ENCODE peak calls at places on chromosomes 7 and 10, in nine cellular contexts. D, N, J, Q, M, K, Y, T and F are unnamed samples.

GRCh38 chr10:131670341-131670740 is 230.5 kb upstream of the PPP2R2D start:
- DNase-seq in N (no peak), Y (no peak), M (no peak), K (no peak), D (no peak), Q (no peak), T (no peak), J (no peak), F (no peak)

GRCh38 chr7:116524609-116525297 is at the start of gene CAV1:
- DNase-seq in T (no peak), Y (peak; percentile 93), M (peak; percentile 58), N (peak; percentile 93), K (peak; percentile 93), Q (peak; percentile 59), J (peak; percentile 90), D (peak; percentile 66), F (peak; percentile 77)

GRCh38 chr7:20798081-20798693 is 11.5 kb upstream of the SP8 start:
- DNase-seq in T (no peak), D (peak; percentile 92), K (no peak), M (no peak), Y (peak; percentile 89), N (peak; percentile 68), J (peak; percentile 29), Q (peak; percentile 77), F (no peak)

GRCh38 chr7:99036531-99037175 is 107.3 kb downstream of the SMURF1 start:
- DNase-seq in Y (no peak), N (peak; percentile 55), M (peak; percentile 48), D (peak; percentile 42), Q (no peak), K (no peak), T (no peak), J (no peak), F (peak; percentile 39)

GRCh38 chr10:59323036-59323459 is 39.3 kb downstream of the FAM13C start:
- DNase-seq in D (no peak), T (no peak), M (peak; percentile 92), Y (no peak), Q (no peak), N (no peak), J (peak; percentile 55), K (no peak), F (no peak)

GRCh38 chr7:92691578-92691977 is 101.4 kb upstream of the FAM133B start:
- DNase-seq in T (no peak), J (no peak), Q (peak; percentile 23), D (peak; percentile 26), N (peak; percentile 38), Y (no peak), K (no peak), M (no peak), F (no peak)

GRCh38 chr10:95391164-95391563 is 100.4 kb upstream of the PDLIM1 start:
- DNase-seq in J (no peak), D (no peak), Y (no peak), T (no peak), M (no peak), N (no peak), K (no peak), Q (no peak), F (no peak)

GRCh38 chr10:130371156-130371555 is 235.0 kb downstream of the GLRX3 start:
- DNase-seq in N (no peak), Y (no peak), K (no peak), J (no peak), Q (no peak), T (no peak), D (no peak), M (no peak), F (no peak)

GRCh38 chr10:123139165-123139520 is 3.4 kb downstream of the HMX3 start:
- DNase-seq in M (no peak), J (no peak), T (no peak), D (no peak), K (no peak), N (no peak), Q (no peak), Y (no peak), F (no peak)

GRCh38 chr7:123865517-123866117 is 20.6 kb downstream of the HYAL4 start:
- DNase-seq in K (peak; percentile 42), Y (no peak), T (no peak), J (peak; percentile 53), M (peak; percentile 26), N (peak; percentile 11), Q (peak; percentile 79), D (peak; percentile 64), F (no peak)

GRCh38 chr7:27098493-27099223 is 2.9 kb upstream of the HOXA1 start:
- DNase-seq in N (no peak), M (no peak), D (no peak), K (no peak), Y (peak; percentile 84), J (no peak), T (no peak), Q (no peak), F (no peak)

GRCh38 chr7:33869176-33869575 is 36.2 kb upstream of the BMPER start:
- DNase-seq in T (no peak), J (no peak), D (no peak), K (no peak), N (no peak), Y (no peak), Q (no peak), M (no peak), F (no peak)

GRCh38 chr10:132502544-132503300 is 34.9 kb upstream of the INPP5A start:
- DNase-seq in Y (no peak), D (no peak), T (no peak), N (no peak), K (no peak), Q (no peak), J (no peak), M (peak; percentile 2), F (no peak)

GRCh38 chr10:114070710-114071109 is 27.0 kb downstream of the ADRB1 start:
- DNase-seq in N (no peak), Y (no peak), K (no peak), J (no peak), M (no peak), D (no peak), T (no peak), Q (no peak), F (no peak)

GRCh38 chr7:25989140-25989705 is 162.8 kb upstream of the NFE2L3 start:
- DNase-seq in N (no peak), Q (no peak), K (no peak), Y (no peak), J (no peak), T (no peak), M (no peak), D (no peak), F (no peak)

GRCh38 chr10:12319085-12319484 is 30.3 kb upstream of the CAMK1D start:
- DNase-seq in K (no peak), N (no peak), Y (no peak), D (no peak), Q (no peak), M (no peak), T (no peak), J (no peak), F (no peak)
- TF ChIP-seq POLR2A in K (no peak), N (no peak), Y (no peak), D (no peak), Q (no peak), M (no peak), T (no peak), J (no peak), F (no peak)

DNA sequence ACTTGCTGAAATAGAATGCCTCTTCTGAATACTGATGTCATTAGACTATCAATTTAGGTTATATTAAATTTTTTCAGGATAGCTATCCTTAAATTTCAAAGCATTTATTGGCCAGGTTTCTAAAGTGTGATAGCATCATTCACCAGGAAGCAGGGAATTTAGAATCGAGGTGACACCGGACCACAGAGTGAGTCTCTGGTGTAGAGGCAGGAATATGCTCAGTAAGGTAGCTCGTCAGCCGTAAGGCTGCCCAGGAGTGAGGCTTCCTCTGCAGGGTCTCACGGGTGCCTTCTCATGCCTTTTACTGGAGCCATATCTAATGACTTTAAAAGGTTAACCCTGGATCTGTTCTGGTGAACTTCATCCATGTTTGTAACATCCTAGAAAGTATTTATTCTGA is 170.8 kb upstream of the KLF14 start:
- DNase-seq in M (no peak), D (no peak), Q (no peak), Y (no peak), T (no peak), J (no peak), K (no peak), N (no peak), F (no peak)
- H3K4me1 ChIP-seq in M (peaks cover 99% of the 10 kb centered on the region), D (peaks cover 22% of the 10 kb centered on the region), Q (peaks cover 50% of the 10 kb centered on the region), Y (peaks cover 84% of the 10 kb centered on the region), T (peaks cover 65% of the 10 kb centered on the region), J (peaks cover 32% of the 10 kb centered on the region), K (peaks cover 77% of the 10 kb centered on the region), N (peaks cover 94% of the 10 kb centered on the region), F (no peaks in the 10 kb centered on the region)

GRCh38 chr7:55571534-55572377 is 546 bp downstream of the VOPP1 start:
- DNase-seq in M (peak; percentile 51), J (peak; percentile 52), Q (peak; percentile 63), K (peak; percentile 35), Y (peak; percentile 92), N (peak; percentile 71), T (no peak), D (peak; percentile 81), F (peak; percentile 17)
- TF ChIP-seq POLR2A in M (peak; percentile 80), J (no peak), Q (peak; percentile 13), K (no peak), Y (no peak), N (peak; percentile 34), T (no peak), D (peak; percentile 59), F (no peak)

GRCh38 chr10:42640610-42641229 is 2.4 kb upstream of the ZNF33B start:
- DNase-seq in Q (peak; percentile 90), N (no peak), M (no peak), Y (no peak), T (no peak), K (no peak), J (no peak), D (no peak), F (no peak)
- H3K4me1 ChIP-seq in Q (peaks cover 56% of the 10 kb centered on the region), N (peaks cover 8% of the 10 kb centered on the region), M (peaks cover 12% of the 10 kb centered on the region), Y (peaks cover 12% of the 10 kb centered on the region), T (peaks cover 3% of the 10 kb centered on the region), K (peaks cover 9% of the 10 kb centered on the region), J (peaks cover 10% of the 10 kb centered on the region), D (peaks cover 21% of the 10 kb centered on the region), F (no peaks in the 10 kb centered on the region)

GRCh38 chr7:74253975-74254857 is at the start of gene RFC2:
- DNase-seq in D (peak; percentile 99), M (peak; percentile 95), N (peak; percentile 93), T (peak; percentile 80), K (peak; percentile 97), J (peak; percentile 95), Y (peak; percentile 100), Q (peak; percentile 98), F (peak; percentile 95)
- TF ChIP-seq POLR2A in D (peak; percentile 92), M (peak; percentile 61), N (peak; percentile 77), T (no peak), K (no peak), J (no peak), Y (peak; percentile 76), Q (peak; percentile 88), F (peak; percentile 73)

DNA sequence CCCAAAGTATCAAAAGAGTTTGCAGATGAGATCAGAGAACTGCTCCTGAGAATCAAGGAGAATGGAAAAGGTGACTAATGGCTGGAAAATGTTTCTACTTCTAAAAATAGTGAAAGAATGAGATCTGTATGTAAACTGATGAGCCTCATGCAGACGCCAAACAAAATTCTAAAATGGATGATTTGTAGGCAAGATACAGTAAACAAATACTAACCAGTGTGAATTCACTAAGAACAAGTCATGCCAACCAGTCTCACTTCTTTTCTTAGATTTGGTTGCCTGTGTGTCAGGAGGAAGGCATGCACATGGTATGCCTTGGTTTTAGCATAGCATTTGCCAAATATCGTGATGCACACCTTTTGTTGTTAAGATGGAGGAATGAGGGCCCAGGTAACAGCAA is 94.9 kb upstream of the PIK3CG start:
- DNase-seq in T (no peak), J (no peak), N (no peak), Y (no peak), M (no peak), D (no peak), K (no peak), Q (no peak), F (no peak)
- H3K4me1 ChIP-seq in T (peaks cover 3% of the 10 kb centered on the region), J (peaks cover 10% of the 10 kb centered on the region), N (peaks cover 42% of the 10 kb centered on the region), Y (no peaks in the 10 kb centered on the region), M (no peaks in the 10 kb centered on the region), D (peaks cover 33% of the 10 kb centered on the region), K (peaks cover 21% of the 10 kb centered on the region), Q (no peaks in the 10 kb centered on the region), F (no peaks in the 10 kb centered on the region)

GRCh38 chr10:101818119-101818957 is at the start of gene OGA:
- DNase-seq in M (peak; percentile 100), T (peak; percentile 94), D (peak; percentile 85), K (peak; percentile 97), J (peak; percentile 99), N (peak; percentile 97), Q (peak; percentile 99), Y (peak; percentile 98), F (peak; percentile 94)
- TF ChIP-seq POLR2A in M (peak; percentile 99), T (no peak), D (peak; percentile 96), K (peak; percentile 88), J (peak; percentile 94), N (peak; percentile 86), Q (peak; percentile 98), Y (peak; percentile 98), F (peak; percentile 99)